ENCODE peak calls at places on chromosome 2, in six cellular contexts. A is H9, F is neuronal stem cell, I is trophoblast cell, D is IMR-90, Q is mesendoderm. C is an unnamed sample.

GRCh38 chr2:25851740-25852503 is 26.4 kb downstream of the ASXL2 start:
- DNase-seq in A (no peak), F (peak; percentile 8), I (peak; percentile 28), D (peak; percentile 93), Q (peak; percentile 69), C (peak; percentile 95)

GRCh38 chr2:239114616-239115265 is 266.9 kb downstream of the TWIST2 start:
- DNase-seq in A (no peak), F (no peak), I (no peak), D (no peak), Q (peak; percentile 17), C (peak; percentile 6)

GRCh38 chr2:74440378-74441110 is 1.2 kb downstream of the RTKN start:
- DNase-seq in A (peak; percentile 92), F (peak; percentile 88), I (peak; percentile 64), D (peak; percentile 81), Q (peak; percentile 96), C (peak; percentile 86)

GRCh38 chr2:152453129-152453642 is 118.2 kb downstream of the FMNL2 start:
- DNase-seq in A (peak; percentile 69), F (peak; percentile 61), I (no peak), D (peak; percentile 13), Q (peak; percentile 89), C (no peak)

GRCh38 chr2:196177124-196177523 is 5.7 kb upstream of the STK17B start:
- DNase-seq in A (no peak), F (no peak), I (no peak), D (no peak), Q (peak; percentile 44), C (no peak)

GRCh38 chr2:74178211-74179062 is at the start of gene MOB1A:
- DNase-seq in A (peak; percentile 99), F (peak; percentile 98), I (peak; percentile 99), D (peak; percentile 98), Q (peak; percentile 99), C (peak; percentile 99)

GRCh38 chr2:5387421-5387820 is 304.8 kb upstream of the SOX11 start:
- DNase-seq in A (no peak), F (no peak), I (no peak), D (no peak), Q (peak; percentile 40), C (no peak)

GRCh38 chr2:18824317-18824716 is 234.9 kb upstream of the NT5C1B start:
- DNase-seq in A (no peak), F (no peak), I (no peak), D (no peak), Q (no peak), C (no peak)

GRCh38 chr2:50492452-50492851 is 539.5 kb downstream of the NRXN1 start:
- DNase-seq in A (peak; percentile 43), F (peak; percentile 65), I (peak; percentile 2), D (peak; percentile 65), Q (peak; percentile 69), C (peak; percentile 52)

GRCh38 chr2:42450136-42450535 is 43.6 kb downstream of the KCNG3 start:
- DNase-seq in A (no peak), F (no peak), I (peak; percentile 27), D (no peak), Q (no peak), C (no peak)

GRCh38 chr2:160901631-160902030 is 258.6 kb upstream of the TANK start:
- DNase-seq in A (no peak), F (no peak), I (no peak), D (no peak), Q (no peak), C (no peak)

GRCh38 chr2:187935126-187935525 is 356.5 kb upstream of the GULP1 start:
- DNase-seq in A (no peak), F (no peak), I (no peak), D (no peak), Q (no peak), C (no peak)

GRCh38 chr2:187934236-187934635 is 357.4 kb upstream of the GULP1 start:
- DNase-seq in A (no peak), F (no peak), I (peak; percentile 65), D (no peak), Q (peak; percentile 16), C (no peak)

GRCh38 chr2:187936228-187936627 is 355.4 kb upstream of the GULP1 start:
- DNase-seq in A (no peak), F (no peak), I (no peak), D (no peak), Q (no peak), C (no peak)

GRCh38 chr2:187934692-187935091 is 357.0 kb upstream of the GULP1 start:
- DNase-seq in A (no peak), F (no peak), I (no peak), D (no peak), Q (no peak), C (no peak)
- H3K23ac ChIP-seq in A (no peak overlapping the region), F (no peak overlapping the region), I (no peak overlapping the region), D (no peak overlapping the region), Q (no peak overlapping the region), C (no peak overlapping the region)

GRCh38 chr2:39422700-39423099 is 14.4 kb downstream of the MAP4K3 start:
- DNase-seq in A (no peak), F (no peak), I (no peak), D (no peak), Q (no peak), C (no peak)

GRCh38 chr2:39416172-39416571 is 20.9 kb downstream of the MAP4K3 start:
- DNase-seq in A (no peak), F (no peak), I (no peak), D (peak; percentile 56), Q (no peak), C (no peak)

GRCh38 chr2:39421354-39421753 is 15.7 kb downstream of the MAP4K3 start:
- DNase-seq in A (no peak), F (no peak), I (no peak), D (no peak), Q (no peak), C (no peak)

GRCh38 chr2:39419282-39420223 is 17.5 kb downstream of the MAP4K3 start:
- DNase-seq in A (no peak), F (no peak), I (no peak), D (peak; percentile 80), Q (no peak), C (no peak)

GRCh38 chr2:39418491-39418890 is 18.6 kb downstream of the MAP4K3 start:
- DNase-seq in A (no peak), F (no peak), I (no peak), D (no peak), Q (no peak), C (no peak)
- H3K4me1 ChIP-seq in A (peaks cover under 1% of the 10 kb centered on the region), F (no peaks in the 10 kb centered on the region), I (peaks cover 1% of the 10 kb centered on the region), D (peaks cover 8% of the 10 kb centered on the region), Q (peaks cover under 1% of the 10 kb centered on the region), C (peaks cover 1% of the 10 kb centered on the region)

GRCh38 chr2:10892316-10892715 is 19.4 kb upstream of the KCNF1 start:
- DNase-seq in A (no peak), F (no peak), I (no peak), D (no peak), Q (no peak), C (no peak)

GRCh38 chr2:10889741-10890215 is 22.0 kb upstream of the KCNF1 start:
- DNase-seq in A (no peak), F (no peak), I (no peak), D (no peak), Q (no peak), C (no peak)

GRCh38 chr2:10891848-10892247 is 19.9 kb upstream of the KCNF1 start:
- DNase-seq in A (no peak), F (no peak), I (no peak), D (no peak), Q (no peak), C (no peak)

GRCh38 chr2:10891391-10891790 is 20.3 kb upstream of the KCNF1 start:
- DNase-seq in A (no peak), F (no peak), I (no peak), D (no peak), Q (no peak), C (no peak)

DNA sequence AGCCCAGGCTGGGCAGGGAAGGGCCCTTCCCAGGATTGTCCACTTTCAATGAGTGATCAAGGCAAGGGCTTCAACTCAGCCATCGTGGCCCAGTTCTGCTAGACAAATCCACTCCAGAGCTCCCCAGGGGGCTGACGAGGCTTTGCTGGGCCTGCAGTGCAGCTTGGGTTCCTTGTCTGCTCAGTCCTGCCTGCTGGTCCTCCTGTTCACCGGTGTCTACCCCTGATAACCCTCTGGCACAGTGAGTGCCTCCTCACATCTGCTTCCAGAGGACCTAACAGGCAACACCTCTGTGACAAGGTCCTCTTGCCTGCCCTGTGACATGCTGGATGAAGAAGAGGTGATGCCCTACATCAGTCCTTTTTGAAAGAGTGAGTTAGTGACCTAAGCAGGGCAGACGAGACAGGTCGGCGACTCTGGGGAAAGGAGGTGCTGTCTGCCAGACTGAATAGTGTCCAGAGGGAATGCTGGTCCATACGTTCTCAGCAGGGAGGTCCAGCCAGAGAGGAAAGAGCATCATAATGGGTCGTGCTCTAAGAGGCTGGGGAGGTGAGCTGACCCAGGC is 20.9 kb upstream of the KCNF1 start:
- DNase-seq in A (no peak), F (no peak), I (no peak), D (no peak), Q (no peak), C (no peak)
- H3K23ac ChIP-seq in A (no peak overlapping the region), F (no peak overlapping the region), I (no peak overlapping the region), D (no peak overlapping the region), Q (no peak overlapping the region), C (no peak overlapping the region)

DNA sequence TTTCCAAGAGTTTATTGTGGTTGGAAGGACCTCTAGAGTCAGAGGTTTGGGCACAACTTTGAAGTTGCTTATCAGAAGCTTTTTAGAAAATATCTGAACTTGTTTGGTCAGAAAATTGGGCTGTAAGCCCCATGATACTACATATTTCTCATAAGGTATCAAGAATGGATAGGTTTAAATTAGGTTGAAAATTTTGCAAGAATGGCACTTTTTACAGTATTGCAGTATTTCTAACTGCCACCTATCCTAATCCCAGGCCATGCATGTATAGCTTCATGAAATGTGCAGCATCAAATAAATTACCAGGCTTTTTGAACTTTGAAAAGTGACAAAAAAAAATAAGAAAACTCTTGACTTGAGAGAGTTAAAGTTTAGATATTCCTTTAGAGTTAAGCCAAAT is 367.2 kb downstream of the FIGN start:
- DNase-seq in A (no peak), F (no peak), I (no peak), D (no peak), Q (no peak), C (no peak)
- H3K4me1 ChIP-seq in A (no peaks in the 10 kb centered on the region), F (no peaks in the 10 kb centered on the region), I (no peaks in the 10 kb centered on the region), D (no peaks in the 10 kb centered on the region), Q (no peaks in the 10 kb centered on the region), C (no peaks in the 10 kb centered on the region)